ENCODE peak calls at places on chromosomes 13 and 19, in seven cellular contexts. One of them, this sample, is unnamed.
A peak's percentile ranks its signal among the peaks of the same experiment; 100 is the strongest.

GRCh38 chr13:103157034-103157433 is 90.8 kb upstream of the SLC10A2 start:
- DNase-seq in K562: no peak
- DNase-seq in HCT116: no peak
- DNase-seq in SK-N-SH: no peak
- DNase-seq in HepG2: no peak
- DNase-seq in H1: no peak
- DNase-seq in GM12878: no peak
- DNase-seq in this sample: no peak

GRCh38 chr19:49439841-49440240 is 1.5 kb downstream of the SLC17A7 start:
- DNase-seq in K562: no peak
- DNase-seq in HCT116: no peak
- DNase-seq in SK-N-SH: no peak
- DNase-seq in HepG2: no peak
- DNase-seq in H1: no peak
- DNase-seq in GM12878: no peak
- DNase-seq in this sample: no peak

GRCh38 chr19:41302624-41303351 is 7.2 kb upstream of the CCDC97 start:
- DNase-seq in K562: no peak
- DNase-seq in HCT116: no peak
- DNase-seq in SK-N-SH: no peak
- DNase-seq in HepG2: no peak
- DNase-seq in H1: no peak
- DNase-seq in GM12878: peak; percentile 47
- DNase-seq in this sample: no peak

GRCh38 chr13:103188688-103189326 is 122.6 kb upstream of the SLC10A2 start:
- DNase-seq in K562: no peak
- DNase-seq in HCT116: no peak
- DNase-seq in SK-N-SH: peak; percentile 23
- DNase-seq in HepG2: no peak
- DNase-seq in H1: no peak
- DNase-seq in GM12878: no peak
- DNase-seq in this sample: peak; percentile 7

GRCh38 chr19:48746738-48747575 is at the start of gene IZUMO1:
- DNase-seq in K562: peak; percentile 94
- DNase-seq in HCT116: peak; percentile 59
- DNase-seq in SK-N-SH: peak; percentile 89
- DNase-seq in HepG2: no peak
- DNase-seq in H1: no peak
- DNase-seq in GM12878: no peak
- DNase-seq in this sample: no peak

GRCh38 chr13:110302154-110302553 is 4.8 kb downstream of the COL4A1 start:
- DNase-seq in K562: no peak
- DNase-seq in HCT116: no peak
- DNase-seq in SK-N-SH: no peak
- DNase-seq in HepG2: no peak
- DNase-seq in H1: no peak
- DNase-seq in GM12878: no peak
- DNase-seq in this sample: no peak

GRCh38 chr19:29810504-29810871 is 1.3 kb upstream of the CCNE1 start:
- DNase-seq in K562: peak; percentile 77
- DNase-seq in HCT116: no peak
- DNase-seq in SK-N-SH: no peak
- DNase-seq in HepG2: no peak
- DNase-seq in H1: no peak
- DNase-seq in GM12878: no peak
- DNase-seq in this sample: no peak

GRCh38 chr13:60019119-60019993 is 144.4 kb downstream of the DIAPH3 start:
- DNase-seq in K562: no peak
- DNase-seq in HCT116: no peak
- DNase-seq in SK-N-SH: no peak
- DNase-seq in HepG2: peak; percentile 3
- DNase-seq in H1: no peak
- DNase-seq in GM12878: peak; percentile 17
- DNase-seq in this sample: no peak

GRCh38 chr13:19618925-19619324 is 14.5 kb upstream of the MPHOSPH8 start:
- DNase-seq in K562: peak; percentile 31
- DNase-seq in HCT116: peak; percentile 35
- DNase-seq in SK-N-SH: peak; percentile 49
- DNase-seq in HepG2: peak; percentile 79
- DNase-seq in H1: no peak
- DNase-seq in GM12878: no peak
- DNase-seq in this sample: peak; percentile 49

GRCh38 chr13:49859568-49859967 is 67.1 kb upstream of the KPNA3 start:
- DNase-seq in K562: no peak
- DNase-seq in HCT116: peak; percentile 60
- DNase-seq in SK-N-SH: no peak
- DNase-seq in HepG2: peak; percentile 72
- DNase-seq in H1: no peak
- DNase-seq in GM12878: no peak
- DNase-seq in this sample: no peak

GRCh38 chr13:66794340-66795031 is 435.6 kb downstream of the PCDH9 start:
- DNase-seq in K562: peak; percentile 15
- DNase-seq in HCT116: no peak
- DNase-seq in SK-N-SH: no peak
- DNase-seq in HepG2: no peak
- DNase-seq in H1: no peak
- DNase-seq in GM12878: no peak
- DNase-seq in this sample: no peak

GRCh38 chr13:112928958-112929777 is 39.8 kb upstream of the MCF2L start:
- DNase-seq in K562: no peak
- DNase-seq in HCT116: no peak
- DNase-seq in SK-N-SH: peak; percentile 80
- DNase-seq in HepG2: peak; percentile 78
- DNase-seq in H1: no peak
- DNase-seq in GM12878: no peak
- DNase-seq in this sample: no peak

GRCh38 chr13:72151241-72151640 is 284.2 kb upstream of the DACH1 start:
- DNase-seq in K562: no peak
- DNase-seq in HCT116: no peak
- DNase-seq in SK-N-SH: no peak
- DNase-seq in HepG2: no peak
- DNase-seq in H1: no peak
- DNase-seq in GM12878: no peak
- DNase-seq in this sample: no peak

GRCh38 chr13:23384111-23384510 is 49.4 kb downstream of the SACS start:
- DNase-seq in K562: no peak
- DNase-seq in HCT116: no peak
- DNase-seq in SK-N-SH: no peak
- DNase-seq in HepG2: no peak
- DNase-seq in H1: no peak
- DNase-seq in GM12878: peak; percentile 82
- DNase-seq in this sample: no peak

GRCh38 chr13:70098669-70099068 is 9.0 kb upstream of the ATXN8OS start:
- DNase-seq in K562: no peak
- DNase-seq in HCT116: peak; percentile 2
- DNase-seq in SK-N-SH: peak; percentile 8
- DNase-seq in HepG2: no peak
- DNase-seq in H1: no peak
- DNase-seq in GM12878: no peak
- DNase-seq in this sample: no peak

GRCh38 chr13:35086667-35087066 is 144.6 kb downstream of the NBEA start:
- DNase-seq in K562: no peak
- DNase-seq in HCT116: peak; percentile 8
- DNase-seq in SK-N-SH: no peak
- DNase-seq in HepG2: no peak
- DNase-seq in H1: no peak
- DNase-seq in GM12878: no peak
- DNase-seq in this sample: no peak

GRCh38 chr13:77980592-77980991 is 62.0 kb upstream of the EDNRB start:
- DNase-seq in K562: no peak
- DNase-seq in HCT116: no peak
- DNase-seq in SK-N-SH: no peak
- DNase-seq in HepG2: no peak
- DNase-seq in H1: no peak
- DNase-seq in GM12878: no peak
- DNase-seq in this sample: no peak

GRCh38 chr19:46374526-46375475 is 27.9 kb downstream of the PPP5C start:
- DNase-seq in K562: no peak
- DNase-seq in HCT116: no peak
- DNase-seq in SK-N-SH: no peak
- DNase-seq in HepG2: no peak
- DNase-seq in H1: no peak
- DNase-seq in GM12878: no peak
- DNase-seq in this sample: no peak

GRCh38 chr19:48616041-48616436 is 1.2 kb upstream of the FAM83E start:
- DNase-seq in K562: no peak
- DNase-seq in HCT116: no peak
- DNase-seq in SK-N-SH: no peak
- DNase-seq in HepG2: no peak
- DNase-seq in H1: no peak
- DNase-seq in GM12878: no peak
- DNase-seq in this sample: no peak

GRCh38 chr13:49585220-49586157 is at the start of gene RCBTB1:
- DNase-seq in K562: peak; percentile 64
- DNase-seq in HCT116: peak; percentile 18
- DNase-seq in SK-N-SH: peak; percentile 99
- DNase-seq in HepG2: peak; percentile 52
- DNase-seq in H1: no peak
- DNase-seq in GM12878: no peak
- DNase-seq in this sample: peak; percentile 81

GRCh38 chr13:62908321-62908720 is 1492.7 kb upstream of the PCDH20 start:
- DNase-seq in K562: no peak
- DNase-seq in HCT116: no peak
- DNase-seq in SK-N-SH: no peak
- DNase-seq in HepG2: no peak
- DNase-seq in H1: no peak
- DNase-seq in GM12878: no peak
- DNase-seq in this sample: no peak

GRCh38 chr13:111479412-111479811 is 159.0 kb downstream of the TEX29 start:
- DNase-seq in K562: no peak
- DNase-seq in HCT116: no peak
- DNase-seq in SK-N-SH: no peak
- DNase-seq in HepG2: no peak
- DNase-seq in H1: no peak
- DNase-seq in GM12878: no peak
- DNase-seq in this sample: no peak

GRCh38 chr13:113029487-113030258 is 60.7 kb downstream of the MCF2L start:
- DNase-seq in K562: peak; percentile 46
- DNase-seq in HCT116: no peak
- DNase-seq in SK-N-SH: peak; percentile 92
- DNase-seq in HepG2: peak; percentile 25
- DNase-seq in H1: no peak
- DNase-seq in GM12878: no peak
- DNase-seq in this sample: no peak

GRCh38 chr19:18503971-18504885 is 17.6 kb downstream of the ELL start:
- DNase-seq in K562: no peak
- DNase-seq in HCT116: no peak
- DNase-seq in SK-N-SH: no peak
- DNase-seq in HepG2: peak; percentile 96
- DNase-seq in H1: no peak
- DNase-seq in GM12878: no peak
- DNase-seq in this sample: peak; percentile 27
- TF ChIP-seq JUND in K562: no peak
- TF ChIP-seq JUND in HCT116: no peak
- TF ChIP-seq JUND in SK-N-SH: no peak
- TF ChIP-seq JUND in HepG2: no peak
- TF ChIP-seq JUND in H1: no peak
- TF ChIP-seq JUND in GM12878: no peak
- TF ChIP-seq JUND in this sample: no peak

GRCh38 chr19:4534836-4535658 is at the start of gene PLIN5:
- DNase-seq in K562: peak; percentile 95
- DNase-seq in HCT116: peak; percentile 65
- DNase-seq in SK-N-SH: peak; percentile 98
- DNase-seq in HepG2: peak; percentile 80
- DNase-seq in H1: peak; percentile 54
- DNase-seq in GM12878: peak; percentile 3
- DNase-seq in this sample: peak; percentile 86

GRCh38 chr19:4537953-4538600 is 1.8 kb downstream of the LRG1 start:
- DNase-seq in K562: peak; percentile 55
- DNase-seq in HCT116: no peak
- DNase-seq in SK-N-SH: no peak
- DNase-seq in HepG2: no peak
- DNase-seq in H1: no peak
- DNase-seq in GM12878: no peak
- DNase-seq in this sample: no peak

GRCh38 chr19:4539169-4539696 is 603 bp downstream of the LRG1 start:
- DNase-seq in K562: no peak
- DNase-seq in HCT116: no peak
- DNase-seq in SK-N-SH: no peak
- DNase-seq in HepG2: no peak
- DNase-seq in H1: no peak
- DNase-seq in GM12878: no peak
- DNase-seq in this sample: no peak

GRCh38 chr19:4538601-4538954 is 1.3 kb downstream of the LRG1 start:
- DNase-seq in K562: no peak
- DNase-seq in HCT116: no peak
- DNase-seq in SK-N-SH: no peak
- DNase-seq in HepG2: no peak
- DNase-seq in H1: no peak
- DNase-seq in GM12878: no peak
- DNase-seq in this sample: peak; percentile 49

GRCh38 chr19:4536798-4537197 is 1.8 kb upstream of the PLIN5 start:
- DNase-seq in K562: no peak
- DNase-seq in HCT116: no peak
- DNase-seq in SK-N-SH: peak; percentile 36
- DNase-seq in HepG2: no peak
- DNase-seq in H1: no peak
- DNase-seq in GM12878: no peak
- DNase-seq in this sample: peak; percentile 67
- TF ChIP-seq JUND in K562: no peak
- TF ChIP-seq JUND in HCT116: no peak
- TF ChIP-seq JUND in SK-N-SH: no peak
- TF ChIP-seq JUND in HepG2: no peak
- TF ChIP-seq JUND in H1: no peak
- TF ChIP-seq JUND in GM12878: no peak
- TF ChIP-seq JUND in this sample: no peak

GRCh38 chr19:1085053-1085658 is 10.0 kb downstream of the POLR2E start:
- DNase-seq in K562: no peak
- DNase-seq in HCT116: no peak
- DNase-seq in SK-N-SH: no peak
- DNase-seq in HepG2: no peak
- DNase-seq in H1: no peak
- DNase-seq in GM12878: no peak
- DNase-seq in this sample: no peak
- TF ChIP-seq JUND in K562: no peak
- TF ChIP-seq JUND in HCT116: no peak
- TF ChIP-seq JUND in SK-N-SH: no peak
- TF ChIP-seq JUND in HepG2: no peak
- TF ChIP-seq JUND in H1: no peak
- TF ChIP-seq JUND in GM12878: no peak
- TF ChIP-seq JUND in this sample: no peak

DNA sequence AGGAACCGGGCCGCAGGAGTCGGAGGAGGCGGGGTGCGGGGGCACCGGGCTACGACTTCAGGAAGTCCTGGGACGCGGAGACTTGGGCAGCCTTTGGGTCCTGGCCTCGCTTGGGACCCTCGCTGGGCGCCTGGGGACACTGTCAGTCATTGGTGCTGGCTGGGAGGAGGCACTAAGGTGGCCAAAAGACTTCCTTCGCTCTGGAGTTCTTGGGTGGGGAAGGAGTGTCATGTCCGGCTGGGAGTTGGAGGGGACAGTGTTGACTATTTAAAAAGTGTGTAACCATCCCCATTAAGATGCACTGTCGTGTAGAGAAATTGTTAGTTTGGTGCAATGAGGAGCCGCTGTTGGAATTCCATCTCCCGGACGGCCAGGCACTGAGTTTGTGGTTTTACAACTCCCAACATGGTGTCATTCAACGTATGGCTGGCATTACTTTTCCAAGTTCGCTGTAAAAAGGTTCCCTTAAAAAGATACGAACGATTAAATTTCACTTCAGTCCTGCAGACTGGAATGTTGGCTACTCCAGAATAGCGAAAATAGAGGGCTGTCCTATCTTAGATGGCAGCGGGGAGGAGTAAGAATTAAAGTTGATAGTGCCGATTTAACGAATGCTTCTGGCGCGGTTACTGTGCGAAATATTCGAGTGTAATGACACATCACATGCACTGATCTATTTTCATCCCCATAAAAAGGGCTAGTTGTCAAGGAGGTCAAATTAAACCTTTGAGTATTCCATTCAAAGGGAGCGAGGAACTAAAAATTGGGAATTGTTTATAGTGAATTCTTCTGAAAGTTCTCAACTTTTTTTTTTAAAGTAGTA is 836 bp downstream of the DNAJC3 start:
- DNase-seq in K562: peak; percentile 18
- DNase-seq in HCT116: no peak
- DNase-seq in SK-N-SH: no peak
- DNase-seq in HepG2: no peak
- DNase-seq in H1: no peak
- DNase-seq in GM12878: no peak
- DNase-seq in this sample: peak; percentile 9
- TF ChIP-seq JUND in K562: no peak
- TF ChIP-seq JUND in HCT116: no peak
- TF ChIP-seq JUND in SK-N-SH: no peak
- TF ChIP-seq JUND in HepG2: no peak
- TF ChIP-seq JUND in H1: no peak
- TF ChIP-seq JUND in GM12878: no peak
- TF ChIP-seq JUND in this sample: no peak

This sample was measured in T47D.